ENCODE peak calls at places on chromosomes 12 and 14, in four cellular contexts. I is CD8-positive, alpha-beta T cell; Z is RWPE2; P is Karpas-422. H is an unnamed sample. For H3K4me1, the result is how much of the 10 kb centered on the place peaks cover.

GRCh38 chr12:74021937-74022336 is 515.7 kb upstream of the ATXN7L3B start:
- DNase-seq in I (no peak), Z (peak), P (no peak), H (no peak)

GRCh38 chr12:70652451-70652850 is 15.2 kb upstream of the PTPRB start:
- DNase-seq in I (no peak), Z (no peak), P (no peak), H (no peak)

GRCh38 chr14:103735439-103735814 is 19.8 kb downstream of the ZFYVE21 start:
- DNase-seq in I (no peak), P (no peak), Z (peak), H (peak)

GRCh38 chr12:62865090-62865489 is 69.9 kb downstream of the PPM1H start:
- DNase-seq in I (no peak), P (no peak), Z (no peak), H (no peak)

GRCh38 chr12:24759155-24759554 is 189.7 kb downstream of the BCAT1 start:
- DNase-seq in I (no peak), Z (no peak), P (no peak), H (no peak)

GRCh38 chr12:84937383-84937782 is 24.8 kb upstream of the SLC6A15 start:
- DNase-seq in P (no peak), Z (no peak), I (no peak), H (no peak)

GRCh38 chr14:78313499-78313898 is 143.3 kb downstream of the NRXN3 start:
- DNase-seq in P (no peak), Z (no peak), I (no peak), H (no peak)

GRCh38 chr12:95611676-95612309 is 60.5 kb upstream of the USP44 start:
- DNase-seq in I (no peak), Z (no peak), P (no peak), H (no peak)

GRCh38 chr12:9109213-9109522 is 6.6 kb downstream of the A2M start:
- DNase-seq in I (no peak), P (no peak), Z (no peak), H (no peak)

GRCh38 chr14:53389207-53389606 is 236.1 kb upstream of the DDHD1 start:
- DNase-seq in P (no peak), Z (no peak), I (no peak), H (no peak)

GRCh38 chr14:103057028-103057371 is 349 bp downstream of the CDC42BPB start:
- DNase-seq in I (no peak), Z (peak), P (no peak), H (peak)

GRCh38 chr12:57898308-57898970 is 42.9 kb upstream of the ATP23 start:
- DNase-seq in I (no peak), Z (no peak), P (no peak), H (no peak)

GRCh38 chr12:7460375-7461259 is 16.7 kb upstream of the CD163L1 start:
- DNase-seq in P (peak), Z (no peak), I (peak), H (no peak)

GRCh38 chr14:39467889-39468524 is 35.8 kb upstream of the FBXO33 start:
- DNase-seq in Z (no peak), P (peak), I (no peak), H (no peak)

GRCh38 chr12:6539276-6540134 is 5.2 kb downstream of the GAPDH start:
- DNase-seq in P (peak), Z (no peak), I (no peak), H (no peak)

GRCh38 chr12:43338848-43339526 is 213.0 kb downstream of the ADAMTS20 start:
- DNase-seq in Z (no peak), P (no peak), I (no peak), H (no peak)

GRCh38 chr14:97185186-97185585 is 388.0 kb downstream of the VRK1 start:
- DNase-seq in Z (no peak), P (peak), I (no peak), H (no peak)

GRCh38 chr14:74483321-74483720 is 9.8 kb downstream of the NPC2 start:
- DNase-seq in I (no peak), P (no peak), Z (no peak), H (no peak)

GRCh38 chr12:98896938-98897337 is 251.8 kb downstream of the APAF1 start:
- DNase-seq in Z (no peak), I (no peak), P (peak), H (no peak)

GRCh38 chr12:49489154-49489553 is 49.7 kb upstream of the KCNH3 start:
- DNase-seq in I (no peak), P (no peak), Z (no peak), H (no peak)

GRCh38 chr12:49487605-49488004 is 51.2 kb upstream of the KCNH3 start:
- DNase-seq in Z (no peak), I (no peak), P (no peak), H (no peak)

GRCh38 chr12:49478949-49479664 is 59.7 kb upstream of the KCNH3 start:
- DNase-seq in Z (no peak), P (no peak), I (no peak), H (no peak)

GRCh38 chr12:49482095-49483051 is 56.5 kb upstream of the KCNH3 start:
- DNase-seq in P (no peak), Z (no peak), I (no peak), H (no peak)

GRCh38 chr12:49483621-49484020 is 55.2 kb upstream of the KCNH3 start:
- DNase-seq in P (no peak), Z (no peak), I (no peak), H (no peak)
- H3K4me3 ChIP-seq in P (no peak), Z (no peak), I (no peak), H (no peak)

GRCh38 chr12:52075409-52075724 is 4.1 kb upstream of the SMIM41 start:
- DNase-seq in P (no peak), Z (no peak), I (no peak), H (no peak)
- H3K4me1 ChIP-seq in P (under half), Z (under half), I (under half), H (under half)

DNA sequence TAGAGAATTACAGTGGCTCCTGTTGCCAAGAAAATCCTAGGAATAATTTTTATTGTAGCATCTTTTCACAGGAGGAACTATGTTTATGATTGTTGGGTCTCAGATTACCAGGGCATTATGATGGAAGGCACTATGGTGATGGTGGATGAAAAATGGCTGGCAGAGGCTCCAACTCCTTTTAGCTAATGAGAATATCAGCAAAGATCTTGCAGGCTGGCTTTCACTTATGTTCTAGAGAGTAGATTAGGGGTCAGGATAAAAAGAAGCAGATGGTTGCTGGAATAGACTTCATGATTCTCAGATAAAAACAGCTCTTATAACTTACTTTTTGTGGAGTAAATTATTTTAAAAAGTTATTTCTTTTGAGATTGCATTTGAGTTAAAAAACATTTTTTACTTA is 501.9 kb downstream of the TRHDE start:
- DNase-seq in Z (no peak), P (no peak), I (no peak), H (no peak)
- H3K4me3 ChIP-seq in Z (no peak), P (no peak), I (no peak), H (no peak)

GRCh38 chr14:36738269-36738668 is 76.6 kb downstream of the PAX9 start:
- DNase-seq in I (no peak), Z (no peak), P (no peak), H (no peak)
- H3K4me1 ChIP-seq in I (under half), Z (under half), P (under half), H (under half)

GRCh38 chr14:89040080-89040437 is 215.6 kb downstream of the TTC8 start:
- DNase-seq in P (no peak), Z (no peak), I (no peak), H (no peak)

GRCh38 chr14:89037065-89037464 is 212.6 kb downstream of the TTC8 start:
- DNase-seq in Z (no peak), P (no peak), I (no peak), H (no peak)

GRCh38 chr14:89040438-89041244 is 216.2 kb downstream of the TTC8 start:
- DNase-seq in Z (peak), I (peak), P (peak), H (peak)

GRCh38 chr14:89042021-89042420 is 217.6 kb downstream of the TTC8 start:
- DNase-seq in I (no peak), Z (no peak), P (no peak), H (no peak)

DNA sequence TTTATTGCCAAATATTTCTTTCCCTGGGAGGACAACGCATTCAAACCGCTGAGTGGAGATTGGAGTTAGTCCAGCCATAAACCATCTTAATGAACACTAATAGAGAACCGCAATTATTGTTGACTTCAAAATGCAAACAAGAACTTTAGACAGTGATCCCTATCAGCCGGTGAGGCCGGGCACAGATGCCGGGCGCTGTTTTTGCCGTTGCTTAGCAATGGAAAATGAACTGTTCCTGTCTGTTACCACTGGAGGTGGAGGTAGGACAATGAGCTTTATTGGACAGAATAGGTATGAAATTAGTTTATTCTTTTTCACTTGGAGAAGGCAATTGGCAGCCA is 216.8 kb downstream of the TTC8 start:
- DNase-seq in P (no peak), Z (no peak), I (no peak), H (no peak)
- H3K4me3 ChIP-seq in P (no peak), Z (no peak), I (no peak), H (peak)

GRCh38 chr12:26767865-26768264 is 65.1 kb downstream of the ITPR2 start:
- DNase-seq in Z (no peak), I (no peak), P (no peak), H (no peak)

GRCh38 chr12:26761775-26762174 is 71.2 kb downstream of the ITPR2 start:
- DNase-seq in Z (no peak), P (no peak), I (no peak), H (no peak)

GRCh38 chr12:26767116-26767515 is 65.9 kb downstream of the ITPR2 start:
- DNase-seq in P (peak), I (no peak), Z (no peak), H (no peak)

GRCh38 chr12:26760657-26761293 is 72.2 kb downstream of the ITPR2 start:
- DNase-seq in P (no peak), I (no peak), Z (no peak), H (no peak)

DNA sequence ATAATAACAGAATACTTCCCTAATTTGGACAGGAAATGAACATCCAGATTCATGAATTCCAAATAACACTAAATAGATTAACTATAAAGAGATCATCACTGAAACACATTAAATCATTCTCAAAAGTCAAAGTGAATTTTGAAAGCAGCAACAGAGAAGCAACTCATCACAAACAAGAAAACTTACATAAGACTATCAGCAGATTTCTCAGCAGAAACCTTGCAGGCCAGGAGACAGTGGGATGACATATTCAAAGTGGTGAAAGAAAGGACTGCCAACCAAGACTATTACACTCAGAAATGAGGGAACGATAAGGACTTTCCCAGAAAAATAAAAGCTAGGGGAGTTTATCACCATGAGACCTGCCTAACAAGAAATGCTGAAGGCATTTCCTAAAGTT is 70.8 kb downstream of the ITPR2 start:
- DNase-seq in Z (no peak), P (no peak), I (no peak), H (no peak)
- H3K4me1 ChIP-seq in Z (under half), P (under half), I (under half), H (under half)

DNA sequence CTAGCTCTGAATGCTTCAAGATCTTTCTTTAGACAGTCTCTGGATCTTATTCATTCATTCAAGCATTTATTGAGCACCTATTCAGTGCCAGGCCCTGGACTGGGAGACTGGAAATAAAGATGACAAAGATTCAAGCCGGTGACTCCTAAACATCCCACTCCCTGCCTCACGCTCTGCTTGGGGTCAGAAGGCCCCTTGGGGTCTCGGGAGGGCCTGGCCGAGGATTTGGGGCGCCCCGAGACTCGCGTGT is 224 bp upstream of the DTX1 start:
- DNase-seq in I (no peak), P (no peak), Z (no peak), H (no peak)
- H3K4me3 ChIP-seq in I (peak), P (peak), Z (peak), H (peak)

GRCh38 chr14:64637735-64638473 is 66.3 kb upstream of the PLEKHG3 start:
- DNase-seq in Z (no peak), P (no peak), I (no peak), H (no peak)

GRCh38 chr14:64632056-64632455 is 72.2 kb upstream of the PLEKHG3 start:
- DNase-seq in I (no peak), P (no peak), Z (no peak), H (no peak)

GRCh38 chr14:64636208-64636979 is 67.8 kb upstream of the PLEKHG3 start:
- DNase-seq in Z (peak), P (peak), I (peak), H (peak)

GRCh38 chr14:64636980-64637429 is 67.2 kb upstream of the PLEKHG3 start:
- DNase-seq in P (no peak), I (no peak), Z (no peak), H (no peak)

GRCh38 chr14:64634558-64634957 is 69.7 kb upstream of the PLEKHG3 start:
- DNase-seq in Z (no peak), P (no peak), I (no peak), H (no peak)
- H3K4me1 ChIP-seq in Z (under half), P (under half), I (under half), H (under half)

H was measured in kidney.